ENCODE peak calls at places on chromosomes 2 and 18, in nine cellular contexts. S is HCT116, O is GM23248, J is neural progenitor cell, H is PC-3, Q is SK-N-SH, V is GM23338, E is OCI-LY7, X is hepatocyte. B is an unnamed sample.
A peak's percentile ranks its signal among the peaks of the same experiment; 100 is the strongest.

GRCh38 chr2:20378891-20379519 is 28.4 kb upstream of the PUM2 start:
- DNase-seq in S (peak; percentile 38), H (peak; percentile 73), O (peak; percentile 94), J (peak; percentile 86), V (peak; percentile 84), X (peak; percentile 92), E (no peak), Q (peak; percentile 93), B (no peak)

GRCh38 chr2:145597809-145598208 is 1077.9 kb upstream of the ZEB2 start:
- DNase-seq in O (peak; percentile 32), X (no peak), Q (no peak), E (no peak), H (no peak), J (no peak), S (no peak), V (no peak), B (no peak)

GRCh38 chr2:104408266-104408665 is 445.6 kb upstream of the POU3F3 start:
- DNase-seq in O (peak; percentile 2), V (peak; percentile 27), Q (peak; percentile 73), E (no peak), X (no peak), H (no peak), J (peak; percentile 71), S (no peak), B (no peak)

GRCh38 chr18:80246656-80247402 is 485 bp downstream of the PARD6G start:
- DNase-seq in V (peak; percentile 66), S (no peak), J (peak; percentile 72), X (peak; percentile 46), O (peak; percentile 49), Q (peak; percentile 79), E (no peak), H (peak; percentile 6), B (no peak)

GRCh38 chr2:176652300-176653182 is 383.3 kb downstream of the MTX2 start:
- DNase-seq in V (peak; percentile 79), Q (peak; percentile 42), O (peak; percentile 81), J (peak; percentile 74), X (peak; percentile 75), E (peak; percentile 79), H (peak; percentile 75), S (peak; percentile 39), B (peak; percentile 60)

GRCh38 chr2:159557437-159558034 is 58.8 kb downstream of the BAZ2B start:
- DNase-seq in E (peak; percentile 6), V (peak; percentile 70), X (peak; percentile 19), O (peak; percentile 25), Q (no peak), H (peak; percentile 47), J (peak; percentile 40), S (peak; percentile 16), B (no peak)

GRCh38 chr2:72149556-72150156 is 2.0 kb upstream of the CYP26B1 start:
- DNase-seq in S (no peak), E (no peak), J (no peak), H (no peak), V (peak; percentile 39), X (no peak), Q (peak; percentile 49), O (peak; percentile 49), B (no peak)

GRCh38 chr2:150646746-150647145 is 159.3 kb upstream of the RND3 start:
- DNase-seq in O (no peak), S (no peak), J (no peak), Q (no peak), V (no peak), X (no peak), E (no peak), H (no peak), B (no peak)

GRCh38 chr2:146305164-146305563 is 1539.7 kb upstream of the ACVR2A start:
- DNase-seq in H (no peak), O (no peak), Q (no peak), X (no peak), J (no peak), E (no peak), V (no peak), S (no peak), B (no peak)

GRCh38 chr2:127531133-127531709 is 4.3 kb upstream of the MYO7B start:
- DNase-seq in O (peak; percentile 56), V (no peak), X (no peak), Q (no peak), H (peak; percentile 31), E (no peak), S (no peak), J (no peak), B (no peak)

GRCh38 chr2:171673928-171674327 is 13.3 kb upstream of the DYNC1I2 start:
- DNase-seq in H (no peak), O (peak; percentile 9), Q (no peak), J (no peak), V (no peak), X (no peak), S (no peak), E (no peak), B (no peak)

GRCh38 chr2:238560234-238560633 is 133.5 kb downstream of the ASB1 start:
- DNase-seq in Q (no peak), S (no peak), J (peak; percentile 56), V (peak; percentile 42), E (no peak), H (peak; percentile 21), O (no peak), X (no peak), B (no peak)

GRCh38 chr18:52499646-52500045 is 159.6 kb downstream of the DCC start:
- DNase-seq in E (no peak), O (no peak), Q (no peak), J (no peak), X (peak; percentile 41), V (no peak), H (peak; percentile 66), S (no peak), B (no peak)

DNA sequence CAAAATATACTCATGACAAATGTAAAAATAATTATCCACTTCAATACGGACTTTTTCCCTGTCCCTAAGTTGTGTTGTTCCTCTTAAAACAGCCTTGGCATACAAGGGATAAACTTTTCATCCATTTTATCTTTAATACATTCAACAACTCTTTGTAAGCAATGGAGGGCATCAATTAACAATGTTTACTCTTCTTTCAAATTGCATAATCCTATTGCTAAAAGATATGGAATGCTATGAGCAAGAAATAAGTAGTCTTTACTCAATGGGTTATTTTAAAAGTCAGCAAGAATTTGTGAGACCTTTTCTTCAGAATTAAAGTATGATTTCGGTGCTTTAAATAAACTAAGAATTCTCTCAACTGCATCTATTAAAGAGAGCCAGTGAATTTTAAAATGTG is 41.9 kb downstream of the SCN9A start:
- DNase-seq in J (no peak), Q (no peak), V (no peak), E (no peak), H (peak; percentile 72), S (no peak), X (no peak), O (peak; percentile 59), B (no peak)
- H3K4me2 ChIP-seq in J (no peak overlapping the region), Q (no peak overlapping the region), V (no peak overlapping the region), E (no peak overlapping the region), H (peak overlapping the region; percentile 51), S (no peak overlapping the region), X (no peak overlapping the region), O (no peak overlapping the region), B (no peak overlapping the region)

GRCh38 chr2:45241061-45241561 is 231.9 kb upstream of the SIX2 start:
- DNase-seq in J (no peak), V (no peak), X (no peak), S (no peak), Q (no peak), H (peak; percentile 91), E (no peak), O (peak; percentile 58), B (no peak)

GRCh38 chr2:45236268-45236667 is 227.0 kb upstream of the SIX2 start:
- DNase-seq in H (no peak), X (no peak), J (no peak), O (no peak), Q (no peak), V (no peak), E (no peak), S (no peak), B (no peak)

GRCh38 chr2:45237128-45237527 is 227.9 kb upstream of the SIX2 start:
- DNase-seq in E (no peak), S (no peak), O (no peak), Q (no peak), X (no peak), V (no peak), J (no peak), H (no peak), B (no peak)

GRCh38 chr2:45242161-45242741 is 233.0 kb upstream of the SIX2 start:
- DNase-seq in X (peak; percentile 30), V (no peak), S (no peak), H (no peak), E (no peak), Q (no peak), J (no peak), O (peak; percentile 54), B (no peak)

DNA sequence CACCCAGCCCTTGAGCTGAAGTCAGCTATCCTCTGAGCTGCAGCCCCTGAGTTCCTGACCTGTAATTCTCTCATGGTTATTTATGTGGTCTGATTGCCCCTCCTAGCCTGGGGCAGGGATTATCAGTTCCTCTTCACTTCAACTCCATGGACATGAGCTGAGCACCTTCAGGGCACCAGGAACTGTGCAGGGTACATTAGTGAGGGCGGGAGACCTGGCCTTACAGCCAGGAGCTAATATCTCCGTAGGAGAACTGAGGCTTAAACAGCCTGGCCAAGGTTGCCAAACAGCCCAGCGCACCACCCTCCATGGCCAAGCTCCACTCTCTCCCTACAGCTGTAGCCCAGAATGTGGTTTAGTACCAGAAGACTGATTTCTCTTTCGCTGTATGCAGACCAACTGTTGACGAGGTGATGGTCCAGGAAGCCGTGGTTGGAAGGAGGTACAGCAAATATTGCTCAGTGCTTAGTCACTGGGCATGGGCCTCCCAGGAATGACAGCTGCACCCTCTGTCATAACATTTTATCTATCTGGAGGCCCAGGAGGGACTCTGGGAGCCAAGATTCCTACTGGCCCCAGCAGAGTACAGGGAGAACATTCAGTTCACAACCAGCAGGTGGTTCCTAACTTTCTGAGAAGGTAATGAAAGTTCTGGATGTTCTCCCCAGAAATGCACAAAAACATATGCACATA is 228.7 kb upstream of the SIX2 start:
- DNase-seq in S (peak; percentile 16), V (no peak), J (no peak), H (peak; percentile 99), E (no peak), X (peak; percentile 76), O (peak; percentile 97), Q (no peak), B (peak; percentile 47)
- TF ChIP-seq EZH2phosphoT487 in S (no peak), V (no peak), J (no peak), H (no peak), E (no peak), X (no peak), O (no peak), Q (no peak), B (no peak)

GRCh38 chr18:13629841-13630747 is 96.3 kb downstream of the FAM210A start:
- DNase-seq in O (peak; percentile 75), V (peak; percentile 90), E (peak; percentile 82), Q (peak; percentile 91), S (peak; percentile 48), J (peak; percentile 87), X (peak; percentile 82), H (peak; percentile 74), B (peak; percentile 61)
- H3K27ac ChIP-seq in O (no peak overlapping the region), V (no peak overlapping the region), E (peak overlapping the region; percentile 41), Q (peak overlapping the region; percentile 76), S (no peak overlapping the region), J (no peak overlapping the region), X (peak overlapping the region; percentile 13), H (no peak overlapping the region), B (no peak overlapping the region)

DNA sequence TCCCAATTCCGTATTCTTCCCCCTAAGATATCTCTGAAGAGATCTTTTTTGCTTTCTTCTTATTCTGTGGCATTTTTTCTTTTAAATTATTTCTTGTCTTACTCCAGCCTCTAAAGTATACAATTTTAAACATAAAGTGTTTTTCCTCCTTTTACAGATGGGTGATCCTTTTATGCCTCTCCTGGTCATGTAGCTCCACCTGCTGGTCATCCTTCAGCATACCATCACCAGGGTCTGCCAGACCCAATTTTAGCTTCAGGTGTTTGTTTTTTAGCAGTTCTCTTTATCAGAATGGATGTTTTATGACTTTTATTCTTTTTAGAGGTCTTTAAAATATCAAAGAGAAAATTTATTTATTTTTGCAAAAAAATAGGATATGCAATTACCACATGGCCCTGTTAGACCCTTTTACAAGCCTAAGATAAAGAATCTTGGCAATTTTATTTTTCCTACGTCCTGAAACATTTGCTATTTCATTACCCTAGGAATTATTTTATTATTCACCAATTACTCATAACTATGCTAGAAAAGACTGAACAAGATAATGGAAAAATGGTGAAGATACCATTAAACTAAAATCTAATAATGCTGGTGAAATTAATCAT is 55.4 kb downstream of the PIGN start:
- DNase-seq in H (peak; percentile 74), Q (peak; percentile 50), O (peak; percentile 71), V (peak; percentile 75), E (peak; percentile 50), X (peak; percentile 81), J (peak; percentile 76), S (peak; percentile 35), B (peak; percentile 49)
- H3K4me2 ChIP-seq in H (no peak overlapping the region), Q (no peak overlapping the region), O (no peak overlapping the region), V (no peak overlapping the region), E (no peak overlapping the region), X (no peak overlapping the region), J (no peak overlapping the region), S (no peak overlapping the region), B (no peak overlapping the region)

B was measured in MM.1S.